ENCODE peak calls at places on chromosomes 5 and 9, in six cellular contexts. One of them, this sample, is unnamed.

GRCh38 chr9:136867480-136867879 is 1.4 kb upstream of the EDF1 start:
- DNase-seq in mesendoderm: no peak
- DNase-seq in dorsolateral prefrontal cortex: no peak
- DNase-seq in left ventricle myocardium inferior: no peak
- DNase-seq in colonic mucosa: no peak
- DNase-seq in lower lobe of right lung: no peak
- DNase-seq in this sample: no peak

GRCh38 chr5:157596449-157596848 is 20.9 kb upstream of the ADAM19 start:
- DNase-seq in mesendoderm: no peak
- DNase-seq in dorsolateral prefrontal cortex: no peak
- DNase-seq in left ventricle myocardium inferior: no peak
- DNase-seq in colonic mucosa: no peak
- DNase-seq in lower lobe of right lung: no peak
- DNase-seq in this sample: no peak

GRCh38 chr5:125480901-125481300 is 734.5 kb upstream of the ZNF608 start:
- DNase-seq in mesendoderm: no peak
- DNase-seq in dorsolateral prefrontal cortex: no peak
- DNase-seq in left ventricle myocardium inferior: no peak
- DNase-seq in colonic mucosa: no peak
- DNase-seq in lower lobe of right lung: no peak
- DNase-seq in this sample: peak; percentile 72

GRCh38 chr5:69510694-69511093 is 18.1 kb downstream of the OCLN start:
- DNase-seq in mesendoderm: no peak
- DNase-seq in dorsolateral prefrontal cortex: no peak
- DNase-seq in left ventricle myocardium inferior: no peak
- DNase-seq in colonic mucosa: no peak
- DNase-seq in lower lobe of right lung: no peak
- DNase-seq in this sample: no peak

GRCh38 chr9:93950619-93951601 is 4.2 kb downstream of the BARX1 start:
- DNase-seq in mesendoderm: peak; percentile 76
- DNase-seq in dorsolateral prefrontal cortex: no peak
- DNase-seq in left ventricle myocardium inferior: no peak
- DNase-seq in colonic mucosa: peak; percentile 32
- DNase-seq in lower lobe of right lung: no peak
- DNase-seq in this sample: no peak

GRCh38 chr9:73133921-73134407 is 17.7 kb upstream of the ANXA1 start:
- DNase-seq in mesendoderm: no peak
- DNase-seq in dorsolateral prefrontal cortex: no peak
- DNase-seq in left ventricle myocardium inferior: no peak
- DNase-seq in colonic mucosa: no peak
- DNase-seq in lower lobe of right lung: no peak
- DNase-seq in this sample: no peak

GRCh38 chr5:167460449-167461020 is 830.9 kb upstream of the WWC1 start:
- DNase-seq in mesendoderm: no peak
- DNase-seq in dorsolateral prefrontal cortex: no peak
- DNase-seq in left ventricle myocardium inferior: no peak
- DNase-seq in colonic mucosa: no peak
- DNase-seq in lower lobe of right lung: no peak
- DNase-seq in this sample: no peak

GRCh38 chr5:115289104-115289503 is 7.3 kb downstream of the CCDC112 start:
- DNase-seq in mesendoderm: no peak
- DNase-seq in dorsolateral prefrontal cortex: no peak
- DNase-seq in left ventricle myocardium inferior: no peak
- DNase-seq in colonic mucosa: no peak
- DNase-seq in lower lobe of right lung: no peak
- DNase-seq in this sample: no peak

GRCh38 chr9:136741885-136742568 is 713 bp downstream of the LCN10 start:
- DNase-seq in mesendoderm: no peak
- DNase-seq in dorsolateral prefrontal cortex: no peak
- DNase-seq in left ventricle myocardium inferior: no peak
- DNase-seq in colonic mucosa: no peak
- DNase-seq in lower lobe of right lung: no peak
- DNase-seq in this sample: no peak

GRCh38 chr5:142872795-142873194 is 102.6 kb downstream of the ARHGAP26 start:
- DNase-seq in mesendoderm: peak; percentile 59
- DNase-seq in dorsolateral prefrontal cortex: no peak
- DNase-seq in left ventricle myocardium inferior: no peak
- DNase-seq in colonic mucosa: peak; percentile 72
- DNase-seq in lower lobe of right lung: no peak
- DNase-seq in this sample: no peak

GRCh38 chr5:128436825-128437224 is 101.2 kb downstream of the FBN2 start:
- DNase-seq in mesendoderm: peak; percentile 86
- DNase-seq in dorsolateral prefrontal cortex: no peak
- DNase-seq in left ventricle myocardium inferior: no peak
- DNase-seq in colonic mucosa: no peak
- DNase-seq in lower lobe of right lung: no peak
- DNase-seq in this sample: no peak

GRCh38 chr5:139557811-139558210 is 3.3 kb upstream of the UBE2D2 start:
- DNase-seq in mesendoderm: no peak
- DNase-seq in dorsolateral prefrontal cortex: no peak
- DNase-seq in left ventricle myocardium inferior: no peak
- DNase-seq in colonic mucosa: no peak
- DNase-seq in lower lobe of right lung: no peak
- DNase-seq in this sample: no peak

GRCh38 chr9:121059998-121060636 is 10.0 kb upstream of the C5 start:
- DNase-seq in mesendoderm: peak; percentile 75
- DNase-seq in dorsolateral prefrontal cortex: no peak
- DNase-seq in left ventricle myocardium inferior: no peak
- DNase-seq in colonic mucosa: peak; percentile 30
- DNase-seq in lower lobe of right lung: no peak
- DNase-seq in this sample: peak; percentile 61

GRCh38 chr5:165029471-165029870 is 1524.1 kb downstream of the MAT2B start:
- DNase-seq in mesendoderm: peak; percentile 89
- DNase-seq in dorsolateral prefrontal cortex: no peak
- DNase-seq in left ventricle myocardium inferior: no peak
- DNase-seq in colonic mucosa: no peak
- DNase-seq in lower lobe of right lung: peak; percentile 41
- DNase-seq in this sample: peak; percentile 71

GRCh38 chr5:65066385-65066784 is 297.7 kb downstream of the CWC27 start:
- DNase-seq in mesendoderm: no peak
- DNase-seq in dorsolateral prefrontal cortex: no peak
- DNase-seq in left ventricle myocardium inferior: no peak
- DNase-seq in colonic mucosa: no peak
- DNase-seq in lower lobe of right lung: peak; percentile 62
- DNase-seq in this sample: no peak

GRCh38 chr9:137479315-137479861 is 20.3 kb upstream of the NSMF start:
- DNase-seq in mesendoderm: peak; percentile 28
- DNase-seq in dorsolateral prefrontal cortex: peak; percentile 46
- DNase-seq in left ventricle myocardium inferior: no peak
- DNase-seq in colonic mucosa: no peak
- DNase-seq in lower lobe of right lung: no peak
- DNase-seq in this sample: no peak

GRCh38 chr5:56995605-56996004 is 43.7 kb upstream of the MIER3 start:
- DNase-seq in mesendoderm: no peak
- DNase-seq in dorsolateral prefrontal cortex: no peak
- DNase-seq in left ventricle myocardium inferior: no peak
- DNase-seq in colonic mucosa: no peak
- DNase-seq in lower lobe of right lung: no peak
- DNase-seq in this sample: no peak

GRCh38 chr5:126414874-126415502 is 8.2 kb upstream of the GRAMD2B start:
- DNase-seq in mesendoderm: no peak
- DNase-seq in dorsolateral prefrontal cortex: peak; percentile 22
- DNase-seq in left ventricle myocardium inferior: peak; percentile 23
- DNase-seq in colonic mucosa: no peak
- DNase-seq in lower lobe of right lung: no peak
- DNase-seq in this sample: no peak

GRCh38 chr9:20713172-20713571 is 29.1 kb downstream of the FOCAD start:
- DNase-seq in mesendoderm: no peak
- DNase-seq in dorsolateral prefrontal cortex: no peak
- DNase-seq in left ventricle myocardium inferior: no peak
- DNase-seq in colonic mucosa: no peak
- DNase-seq in lower lobe of right lung: no peak
- DNase-seq in this sample: no peak

GRCh38 chr9:131259432-131259885 is 16.9 kb downstream of the FAM78A start:
- DNase-seq in mesendoderm: no peak
- DNase-seq in dorsolateral prefrontal cortex: no peak
- DNase-seq in left ventricle myocardium inferior: no peak
- DNase-seq in colonic mucosa: no peak
- DNase-seq in lower lobe of right lung: no peak
- DNase-seq in this sample: no peak

GRCh38 chr5:71695069-71695468 is 24.0 kb upstream of the CARTPT start:
- DNase-seq in mesendoderm: no peak
- DNase-seq in dorsolateral prefrontal cortex: no peak
- DNase-seq in left ventricle myocardium inferior: no peak
- DNase-seq in colonic mucosa: peak; percentile 28
- DNase-seq in lower lobe of right lung: no peak
- DNase-seq in this sample: no peak

GRCh38 chr5:32690153-32690552 is 21.0 kb upstream of the NPR3 start:
- DNase-seq in mesendoderm: peak; percentile 45
- DNase-seq in dorsolateral prefrontal cortex: no peak
- DNase-seq in left ventricle myocardium inferior: no peak
- DNase-seq in colonic mucosa: no peak
- DNase-seq in lower lobe of right lung: no peak
- DNase-seq in this sample: no peak

GRCh38 chr5:123037104-123037418 is 536 bp upstream of the PPIC start:
- DNase-seq in mesendoderm: no peak
- DNase-seq in dorsolateral prefrontal cortex: no peak
- DNase-seq in left ventricle myocardium inferior: no peak
- DNase-seq in colonic mucosa: no peak
- DNase-seq in lower lobe of right lung: no peak
- DNase-seq in this sample: no peak

GRCh38 chr9:95292226-95292625 is 25.3 kb downstream of the FANCC start:
- DNase-seq in mesendoderm: no peak
- DNase-seq in dorsolateral prefrontal cortex: no peak
- DNase-seq in left ventricle myocardium inferior: no peak
- DNase-seq in colonic mucosa: no peak
- DNase-seq in lower lobe of right lung: no peak
- DNase-seq in this sample: no peak

GRCh38 chr5:60483046-60483445 is 216.9 kb downstream of the DEPDC1B start:
- DNase-seq in mesendoderm: no peak
- DNase-seq in dorsolateral prefrontal cortex: no peak
- DNase-seq in left ventricle myocardium inferior: no peak
- DNase-seq in colonic mucosa: no peak
- DNase-seq in lower lobe of right lung: no peak
- DNase-seq in this sample: no peak

GRCh38 chr5:105428461-105429129 is 1866.0 kb upstream of the NUDT12 start:
- DNase-seq in mesendoderm: no peak
- DNase-seq in dorsolateral prefrontal cortex: no peak
- DNase-seq in left ventricle myocardium inferior: no peak
- DNase-seq in colonic mucosa: no peak
- DNase-seq in lower lobe of right lung: no peak
- DNase-seq in this sample: no peak

GRCh38 chr5:141735823-141736222 is 53.8 kb upstream of the ARAP3 start:
- DNase-seq in mesendoderm: peak; percentile 64
- DNase-seq in dorsolateral prefrontal cortex: no peak
- DNase-seq in left ventricle myocardium inferior: no peak
- DNase-seq in colonic mucosa: peak; percentile 28
- DNase-seq in lower lobe of right lung: no peak
- DNase-seq in this sample: no peak

GRCh38 chr9:95005276-95006141 is 279.0 kb downstream of the AOPEP start:
- DNase-seq in mesendoderm: no peak
- DNase-seq in dorsolateral prefrontal cortex: no peak
- DNase-seq in left ventricle myocardium inferior: no peak
- DNase-seq in colonic mucosa: no peak
- DNase-seq in lower lobe of right lung: no peak
- DNase-seq in this sample: peak; percentile 16

GRCh38 chr5:15727375-15727774 is 227.4 kb downstream of the FBXL7 start:
- DNase-seq in mesendoderm: no peak
- DNase-seq in dorsolateral prefrontal cortex: no peak
- DNase-seq in left ventricle myocardium inferior: no peak
- DNase-seq in colonic mucosa: no peak
- DNase-seq in lower lobe of right lung: no peak
- DNase-seq in this sample: no peak

GRCh38 chr9:76758476-76758875 is 5.8 kb upstream of the PCA3 start:
- DNase-seq in mesendoderm: no peak
- DNase-seq in dorsolateral prefrontal cortex: no peak
- DNase-seq in left ventricle myocardium inferior: no peak
- DNase-seq in colonic mucosa: no peak
- DNase-seq in lower lobe of right lung: no peak
- DNase-seq in this sample: no peak

GRCh38 chr9:107866912-107867311 is 377.3 kb upstream of the KLF4 start:
- DNase-seq in mesendoderm: no peak
- DNase-seq in dorsolateral prefrontal cortex: no peak
- DNase-seq in left ventricle myocardium inferior: no peak
- DNase-seq in colonic mucosa: no peak
- DNase-seq in lower lobe of right lung: no peak
- DNase-seq in this sample: no peak

GRCh38 chr5:43038523-43038989 is 1.6 kb downstream of the ANXA2R start:
- DNase-seq in mesendoderm: peak; percentile 54
- DNase-seq in dorsolateral prefrontal cortex: no peak
- DNase-seq in left ventricle myocardium inferior: no peak
- DNase-seq in colonic mucosa: no peak
- DNase-seq in lower lobe of right lung: no peak
- DNase-seq in this sample: no peak
- H3K4me3 ChIP-seq in mesendoderm: no peak overlapping the region
- H3K4me3 ChIP-seq in dorsolateral prefrontal cortex: peak overlapping the region; percentile 68
- H3K4me3 ChIP-seq in left ventricle myocardium inferior: peak overlapping the region; percentile 77
- H3K4me3 ChIP-seq in colonic mucosa: peak overlapping the region; percentile 10
- H3K4me3 ChIP-seq in lower lobe of right lung: peak overlapping the region; percentile 66
- H3K4me3 ChIP-seq in this sample: no peak overlapping the region

DNA sequence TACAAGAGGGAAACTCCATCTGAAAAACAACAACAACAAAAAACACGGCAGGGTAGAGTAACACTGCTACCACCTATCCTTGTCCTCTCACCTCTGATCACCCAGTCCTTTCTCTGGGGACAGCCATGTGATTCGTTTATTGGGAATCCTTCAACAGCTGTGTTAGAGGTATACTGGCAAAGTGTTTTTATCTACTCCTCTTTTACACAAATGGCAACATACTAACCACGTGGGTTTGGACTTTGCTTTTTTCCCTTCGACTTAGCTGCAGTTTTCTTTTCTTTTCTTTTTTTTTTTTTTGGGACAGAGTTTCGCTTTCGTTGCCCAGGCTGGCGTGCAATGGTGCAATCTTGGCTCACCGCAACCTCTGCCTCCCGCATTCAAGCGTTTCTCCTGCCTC is 11.2 kb upstream of the SET start:
- DNase-seq in mesendoderm: no peak
- DNase-seq in dorsolateral prefrontal cortex: no peak
- DNase-seq in left ventricle myocardium inferior: no peak
- DNase-seq in colonic mucosa: no peak
- DNase-seq in lower lobe of right lung: peak; percentile 6
- DNase-seq in this sample: no peak
- H3K27me3 ChIP-seq in mesendoderm: no peaks in the 10 kb centered on the region
- H3K27me3 ChIP-seq in dorsolateral prefrontal cortex: no peaks in the 10 kb centered on the region
- H3K27me3 ChIP-seq in left ventricle myocardium inferior: no peaks in the 10 kb centered on the region
- H3K27me3 ChIP-seq in colonic mucosa: no peaks in the 10 kb centered on the region
- H3K27me3 ChIP-seq in lower lobe of right lung: no peaks in the 10 kb centered on the region
- H3K27me3 ChIP-seq in this sample: no peaks in the 10 kb centered on the region

GRCh38 chr5:137888489-137888874 is 775 bp upstream of the PKD2L2 start:
- DNase-seq in mesendoderm: no peak
- DNase-seq in dorsolateral prefrontal cortex: no peak
- DNase-seq in left ventricle myocardium inferior: no peak
- DNase-seq in colonic mucosa: no peak
- DNase-seq in lower lobe of right lung: no peak
- DNase-seq in this sample: no peak
- H3K4me3 ChIP-seq in mesendoderm: no peak overlapping the region
- H3K4me3 ChIP-seq in dorsolateral prefrontal cortex: peak overlapping the region; percentile 70
- H3K4me3 ChIP-seq in left ventricle myocardium inferior: peak overlapping the region; percentile 70
- H3K4me3 ChIP-seq in colonic mucosa: peak overlapping the region; percentile 29
- H3K4me3 ChIP-seq in lower lobe of right lung: peak overlapping the region; percentile 55
- H3K4me3 ChIP-seq in this sample: peak overlapping the region; percentile 48

DNA sequence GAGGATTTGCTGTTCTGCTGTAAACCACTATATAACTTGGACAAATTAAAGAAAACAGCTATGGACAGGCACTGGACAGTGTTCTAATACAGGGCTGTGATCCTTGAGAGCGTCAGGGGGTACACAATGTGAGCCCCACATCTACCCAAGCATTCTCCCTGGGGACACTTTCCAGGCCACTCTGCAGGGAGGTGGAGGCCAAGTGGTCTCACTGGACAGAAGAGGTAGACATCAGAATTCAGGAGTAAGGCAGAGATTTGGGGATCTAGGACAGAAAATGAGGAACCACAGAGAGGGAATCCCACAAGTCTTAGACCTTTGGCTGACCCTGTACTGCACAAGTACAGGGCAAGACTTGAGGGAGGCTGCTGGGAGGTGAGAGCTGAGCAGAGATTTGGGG is 3.8 kb upstream of the IGFBPL1 start:
- DNase-seq in mesendoderm: no peak
- DNase-seq in dorsolateral prefrontal cortex: no peak
- DNase-seq in left ventricle myocardium inferior: no peak
- DNase-seq in colonic mucosa: no peak
- DNase-seq in lower lobe of right lung: no peak
- DNase-seq in this sample: no peak
- H3K27me3 ChIP-seq in mesendoderm: peaks cover 6% of the 10 kb centered on the region
- H3K27me3 ChIP-seq in dorsolateral prefrontal cortex: peaks cover 14% of the 10 kb centered on the region
- H3K27me3 ChIP-seq in left ventricle myocardium inferior: peaks cover 86% of the 10 kb centered on the region
- H3K27me3 ChIP-seq in colonic mucosa: peaks cover 13% of the 10 kb centered on the region
- H3K27me3 ChIP-seq in lower lobe of right lung: peaks cover 34% of the 10 kb centered on the region
- H3K27me3 ChIP-seq in this sample: no peaks in the 10 kb centered on the region